ENCODE peak calls at places on chromosomes 13 and 19, in eight cellular contexts. B, Z, Q, A, P, S, D and M are unnamed samples.

GRCh38 chr13:52411629-52412028 is 5.7 kb upstream of the THSD1 start:
- DNase-seq in B (no peak), A (no peak), Z (peak), Q (peak), P (peak), S (no peak), D (no peak), M (no peak)

GRCh38 chr19:56619131-56619530 is 23.8 kb upstream of the SMIM17 start:
- DNase-seq in Z (no peak), P (no peak), D (no peak), S (no peak), Q (no peak), A (no peak), B (no peak), M (no peak)

GRCh38 chr19:14428882-14429416 is 4.2 kb upstream of the PKN1 start:
- DNase-seq in A (no peak), S (no peak), Q (no peak), B (no peak), P (no peak), D (no peak), Z (no peak), M (no peak)

GRCh38 chr13:106393776-106394175 is 141.7 kb downstream of the EFNB2 start:
- DNase-seq in P (no peak), Z (no peak), S (no peak), A (no peak), B (no peak), Q (peak), D (no peak), M (no peak)

GRCh38 chr13:24027494-24027893 is 130.2 kb upstream of the C1QTNF9B start:
- DNase-seq in B (no peak), Z (no peak), D (no peak), P (no peak), Q (no peak), S (no peak), A (no peak), M (no peak)

GRCh38 chr19:14809272-14810057 is 25.5 kb downstream of the OR7A5 start:
- DNase-seq in P (no peak), S (peak), Z (no peak), Q (no peak), D (no peak), B (no peak), A (no peak), M (no peak)

GRCh38 chr13:25882732-25883357 is 169.0 kb downstream of the SHISA2 start:
- DNase-seq in A (peak), P (peak), B (no peak), Z (no peak), D (no peak), Q (no peak), S (no peak), M (no peak)

GRCh38 chr19:1210227-1210538 is 4.6 kb downstream of the STK11 start:
- DNase-seq in Q (no peak), A (no peak), D (no peak), Z (no peak), B (no peak), S (no peak), P (no peak), M (no peak)

GRCh38 chr19:6059996-6060599 is 50.2 kb downstream of the RFX2 start:
- DNase-seq in A (no peak), D (no peak), P (no peak), B (no peak), Z (no peak), S (no peak), Q (no peak), M (no peak)

GRCh38 chr13:60572003-60572792 is 175.2 kb downstream of the TDRD3 start:
- DNase-seq in P (peak), D (no peak), Q (peak), A (peak), S (no peak), B (no peak), Z (peak), M (no peak)
- TF ChIP-seq CTCF in P (no peak), D (no peak), Q (no peak), A (no peak), S (no peak), B (no peak), Z (no peak), M (no peak)

GRCh38 chr13:70613295-70613694 is 505.0 kb upstream of the KLHL1 start:
- DNase-seq in Q (no peak), A (no peak), B (no peak), S (no peak), D (no peak), Z (no peak), P (no peak), M (no peak)
- TF ChIP-seq CTCF in Q (peak), A (peak), B (no peak), S (no peak), D (no peak), Z (no peak), P (peak), M (peak)

GRCh38 chr13:19960673-19961015 is 2.1 kb downstream of the ZMYM2 start:
- DNase-seq in P (no peak), S (no peak), A (no peak), D (no peak), Q (peak), B (no peak), Z (no peak), M (no peak)

GRCh38 chr13:19961924-19962323 is 3.4 kb downstream of the ZMYM2 start:
- DNase-seq in B (no peak), D (no peak), Q (no peak), Z (no peak), S (no peak), P (no peak), A (no peak), M (no peak)

GRCh38 chr13:19959831-19960672 is 1.5 kb downstream of the ZMYM2 start:
- DNase-seq in Z (peak), D (peak), A (peak), P (peak), S (peak), Q (peak), B (peak), M (peak)

GRCh38 chr13:19961484-19961883 is 3.0 kb downstream of the ZMYM2 start:
- DNase-seq in A (no peak), P (no peak), D (no peak), S (no peak), Z (no peak), Q (no peak), B (no peak), M (no peak)

DNA sequence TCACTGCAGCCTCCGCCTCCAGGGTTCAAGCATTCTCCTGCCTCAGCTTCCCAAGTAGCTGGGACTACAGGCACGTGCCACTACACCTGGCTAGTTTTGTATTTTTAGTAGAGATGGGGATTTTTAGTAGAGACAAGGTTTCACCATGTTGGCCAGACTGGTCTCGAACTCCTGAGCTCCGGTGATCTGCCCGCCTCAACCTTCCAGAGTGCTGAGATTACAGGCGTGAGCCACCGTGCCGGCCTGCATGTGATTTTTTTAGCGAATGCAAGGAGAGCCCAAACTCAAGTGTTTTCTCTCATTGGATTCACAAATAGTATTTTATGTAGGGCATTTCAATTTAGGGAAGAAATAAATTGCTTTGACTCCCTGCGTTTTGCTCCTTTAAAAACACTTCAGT is 4.4 kb downstream of the ZMYM2 start:
- DNase-seq in B (no peak), Q (no peak), A (no peak), Z (no peak), D (no peak), S (no peak), P (no peak), M (no peak)
- TF ChIP-seq CTCF in B (no peak), Q (no peak), A (no peak), Z (no peak), D (no peak), S (no peak), P (no peak), M (no peak)

DNA sequence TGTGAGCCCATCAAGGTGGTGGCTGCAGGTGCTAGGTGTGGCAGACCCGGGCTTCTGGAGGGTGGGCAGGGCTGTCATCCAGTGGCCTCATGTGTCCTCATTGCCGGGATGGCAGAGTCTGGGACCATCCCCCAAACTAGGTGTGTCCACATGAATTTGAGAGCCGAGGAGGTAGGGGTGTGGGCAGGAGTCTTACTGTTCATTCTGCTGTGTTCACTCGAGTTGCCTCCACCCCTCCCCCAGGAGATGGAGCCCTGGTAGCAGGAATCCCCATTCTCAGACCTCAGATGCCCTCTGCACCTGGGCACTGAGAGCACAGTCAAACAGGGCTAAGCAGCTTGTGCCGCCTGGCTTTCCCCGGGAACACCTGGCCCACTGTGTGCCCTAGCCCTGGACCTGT is 22.4 kb downstream of the NAXD start:
- DNase-seq in P (no peak), Q (no peak), A (no peak), S (no peak), B (no peak), Z (no peak), D (no peak), M (no peak)
- TF ChIP-seq CTCF in P (no peak), Q (no peak), A (no peak), S (no peak), B (no peak), Z (no peak), D (no peak), M (no peak)

DNA sequence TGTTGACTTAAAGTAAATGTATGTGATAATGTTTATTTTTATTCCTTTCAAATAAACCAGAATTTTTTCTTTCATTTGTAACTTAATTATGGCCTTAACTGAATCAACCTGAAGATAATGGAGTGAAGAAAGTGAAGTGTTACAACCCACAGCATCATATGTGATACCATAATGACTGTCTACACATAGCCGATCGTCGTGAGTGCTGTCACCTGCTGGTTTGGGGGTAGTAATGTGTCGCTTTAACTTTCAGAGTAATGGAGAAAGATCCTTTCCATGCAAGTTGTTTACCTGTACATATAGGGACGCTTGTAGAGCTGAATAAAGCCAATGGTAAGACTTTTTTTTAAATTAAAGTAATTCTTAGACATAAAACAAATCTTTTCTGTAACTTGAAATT is 9.9 kb downstream of the CDC16 start:
- DNase-seq in D (no peak), P (no peak), Q (no peak), S (no peak), Z (no peak), B (no peak), A (no peak), M (no peak)
- TF ChIP-seq CTCF in D (no peak), P (no peak), Q (no peak), S (no peak), Z (no peak), B (no peak), A (no peak), M (no peak)

GRCh38 chr13:34153428-34154180 is 335.7 kb downstream of the RFC3 start:
- DNase-seq in D (no peak), Z (no peak), P (no peak), Q (no peak), B (no peak), A (no peak), S (no peak), M (no peak)
- TF ChIP-seq CTCF in D (no peak), Z (no peak), P (no peak), Q (no peak), B (no peak), A (no peak), S (no peak), M (no peak)